ENCODE peak calls at places on chromosomes 2 and 18, in six cellular contexts. E is H1, J is transverse colon, G is spleen, O is breast epithelium, F is IMR-90. A is an unnamed sample.

GRCh38 chr2:168137510-168138180 is 109.8 kb downstream of the STK39 start:
- DNase-seq in E (no peak), J (no peak), G (no peak), O (no peak), F (no peak), A (no peak)

GRCh38 chr2:1731512-1731962 is 12.8 kb downstream of the PXDN start:
- DNase-seq in E (no peak), J (peak), G (no peak), O (no peak), F (peak), A (no peak)

GRCh38 chr18:3910507-3910906 is 460.5 kb downstream of the TGIF1 start:
- DNase-seq in E (no peak), J (no peak), G (no peak), O (no peak), F (peak), A (no peak)

GRCh38 chr2:109311771-109312170 is 182.8 kb downstream of the SH3RF3 start:
- DNase-seq in E (no peak), J (no peak), G (no peak), O (no peak), F (peak), A (no peak)

GRCh38 chr2:137348301-137348700 is 583.0 kb downstream of the THSD7B start:
- DNase-seq in E (no peak), J (no peak), G (no peak), O (no peak), F (no peak), A (no peak)

GRCh38 chr2:41853427-41854191 is 194.2 kb upstream of the PKDCC start:
- DNase-seq in E (peak), J (peak), G (no peak), O (no peak), F (peak), A (peak)

GRCh38 chr2:86807462-86808275 is 17.0 kb upstream of the CD8A start:
- DNase-seq in E (peak), J (peak), G (peak), O (no peak), F (no peak), A (peak)

GRCh38 chr2:238669581-238670340 is 178.1 kb upstream of the TWIST2 start:
- DNase-seq in E (no peak), J (no peak), G (no peak), O (no peak), F (no peak), A (no peak)

GRCh38 chr18:49072524-49072934 is 121.8 kb upstream of the SMAD7 start:
- DNase-seq in E (no peak), J (no peak), G (no peak), O (no peak), F (peak), A (peak)

GRCh38 chr2:229601396-229601795 is 113.0 kb downstream of the DNER start:
- DNase-seq in E (no peak), J (no peak), G (no peak), O (no peak), F (no peak), A (no peak)

GRCh38 chr18:37537868-37538525 is 27.6 kb downstream of the CELF4 start:
- DNase-seq in E (peak), J (peak), G (peak), O (peak), F (peak), A (peak)

GRCh38 chr2:67565761-67566160 is 168.6 kb downstream of the ETAA1 start:
- DNase-seq in E (no peak), J (no peak), G (no peak), O (no peak), F (peak), A (no peak)

GRCh38 chr2:179692610-179693009 is 168.8 kb downstream of the ZNF385B start:
- DNase-seq in E (no peak), J (no peak), G (no peak), O (no peak), F (peak), A (no peak)

GRCh38 chr2:15142069-15142689 is 419.0 kb downstream of the NBAS start:
- DNase-seq in E (no peak), J (peak), G (peak), O (peak), F (peak), A (no peak)

GRCh38 chr18:5295981-5296705 is 617 bp upstream of the ZBTB14 start:
- DNase-seq in E (peak), J (peak), G (peak), O (peak), F (peak), A (peak)

GRCh38 chr18:5295231-5295920 is at the start of gene ZBTB14:
- DNase-seq in E (peak), J (peak), G (peak), O (peak), F (peak), A (peak)

GRCh38 chr18:5294113-5294617 is 1.4 kb downstream of the ZBTB14 start:
- DNase-seq in E (no peak), J (peak), G (no peak), O (peak), F (peak), A (peak)

GRCh38 chr18:5296706-5297320 is 1.3 kb upstream of the ZBTB14 start:
- DNase-seq in E (peak), J (peak), G (peak), O (peak), F (peak), A (peak)

DNA sequence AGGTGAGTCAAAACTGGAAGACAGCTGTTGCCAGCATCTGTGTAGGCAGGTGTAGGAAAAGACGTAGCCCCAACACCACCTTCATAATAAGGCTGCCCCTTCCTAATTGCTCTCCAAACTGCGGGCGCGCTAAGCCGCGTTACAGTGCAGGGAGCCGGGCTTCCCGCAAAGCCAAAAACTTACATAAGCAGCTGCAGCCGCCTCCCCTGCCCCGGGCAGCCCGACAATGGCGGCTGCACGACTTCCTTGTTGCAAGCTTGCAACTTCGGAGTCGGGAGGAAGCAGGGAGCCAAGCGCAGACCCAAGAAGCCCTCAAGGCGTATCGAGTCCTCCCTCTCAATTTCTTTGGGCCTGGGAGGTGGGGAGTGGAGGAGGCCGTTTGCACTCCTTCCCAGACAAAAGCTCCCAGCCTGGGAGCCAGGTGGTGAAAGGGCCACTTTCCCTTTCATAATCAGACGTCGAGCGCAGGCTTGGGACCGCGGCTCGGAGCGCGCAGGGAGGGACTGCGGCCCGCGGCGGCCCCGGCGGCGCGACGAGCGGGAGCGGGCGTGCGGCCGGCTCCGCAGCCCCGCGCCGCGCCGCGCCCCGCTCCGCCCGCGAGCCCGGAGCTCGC is 802 bp downstream of the ZBTB14 start:
- DNase-seq in E (peak), J (peak), G (peak), O (no peak), F (peak), A (peak)
- TF ChIP-seq POLR2A in E (peak), J (peak), G (no peak), O (no peak), F (no peak), A (peak)

DNA sequence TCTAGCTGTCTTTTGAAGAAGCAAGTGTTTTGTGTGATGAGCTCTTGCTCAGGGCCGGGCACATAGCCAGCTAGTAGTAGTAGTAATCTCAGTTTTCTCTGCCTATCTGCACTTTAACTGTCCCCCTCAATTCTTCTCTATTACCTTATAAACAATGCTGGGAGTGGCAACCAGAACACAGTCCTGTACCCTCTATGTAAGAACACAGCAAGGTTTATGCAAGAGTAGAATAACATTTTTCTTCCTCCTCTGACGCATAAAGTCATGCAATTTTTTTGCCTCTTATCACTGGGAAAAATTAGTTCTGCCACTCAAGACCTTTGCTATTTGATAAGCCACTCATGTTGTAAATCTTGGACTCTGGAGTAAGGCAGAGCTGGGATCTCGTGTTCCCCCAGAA is 200.7 kb upstream of the SOX11 start:
- DNase-seq in E (no peak), J (no peak), G (no peak), O (no peak), F (no peak), A (no peak)
- TF ChIP-seq POLR2A in E (no peak), J (no peak), G (no peak), O (no peak), F (no peak), A (no peak)

GRCh38 chr2:227163998-227164744 is at the start of the genes COL4A3 and COL4A4:
- DNase-seq in E (peak), J (peak), G (peak), O (peak), F (no peak), A (peak)
- TF ChIP-seq POLR2A in E (no peak), J (no peak), G (no peak), O (no peak), F (no peak), A (no peak)

GRCh38 chr2:121075006-121075545 is 209.9 kb downstream of the TFCP2L1 start:
- DNase-seq in E (peak), J (peak), G (no peak), O (no peak), F (peak), A (peak)
- TF ChIP-seq POLR2A in E (peak), J (no peak), G (no peak), O (no peak), F (peak), A (peak)

GRCh38 chr2:55610954-55611743 is 6.3 kb downstream of the PPP4R3B start:
- DNase-seq in E (no peak), J (no peak), G (no peak), O (no peak), F (no peak), A (no peak)
- TF ChIP-seq POLR2A in E (no peak), J (no peak), G (no peak), O (no peak), F (no peak), A (no peak)

GRCh38 chr2:219420687-219421086 is 2.5 kb downstream of the DES start:
- DNase-seq in E (no peak), J (no peak), G (no peak), O (no peak), F (no peak), A (no peak)

GRCh38 chr2:219418155-219418569 is at the start of gene DES:
- DNase-seq in E (no peak), J (peak), G (no peak), O (no peak), F (no peak), A (no peak)

GRCh38 chr2:219418570-219419189 is 503 bp downstream of the DES start:
- DNase-seq in E (no peak), J (no peak), G (no peak), O (no peak), F (no peak), A (no peak)

GRCh38 chr2:219421323-219421722 is 3.1 kb downstream of the DES start:
- DNase-seq in E (no peak), J (no peak), G (no peak), O (no peak), F (no peak), A (no peak)

DNA sequence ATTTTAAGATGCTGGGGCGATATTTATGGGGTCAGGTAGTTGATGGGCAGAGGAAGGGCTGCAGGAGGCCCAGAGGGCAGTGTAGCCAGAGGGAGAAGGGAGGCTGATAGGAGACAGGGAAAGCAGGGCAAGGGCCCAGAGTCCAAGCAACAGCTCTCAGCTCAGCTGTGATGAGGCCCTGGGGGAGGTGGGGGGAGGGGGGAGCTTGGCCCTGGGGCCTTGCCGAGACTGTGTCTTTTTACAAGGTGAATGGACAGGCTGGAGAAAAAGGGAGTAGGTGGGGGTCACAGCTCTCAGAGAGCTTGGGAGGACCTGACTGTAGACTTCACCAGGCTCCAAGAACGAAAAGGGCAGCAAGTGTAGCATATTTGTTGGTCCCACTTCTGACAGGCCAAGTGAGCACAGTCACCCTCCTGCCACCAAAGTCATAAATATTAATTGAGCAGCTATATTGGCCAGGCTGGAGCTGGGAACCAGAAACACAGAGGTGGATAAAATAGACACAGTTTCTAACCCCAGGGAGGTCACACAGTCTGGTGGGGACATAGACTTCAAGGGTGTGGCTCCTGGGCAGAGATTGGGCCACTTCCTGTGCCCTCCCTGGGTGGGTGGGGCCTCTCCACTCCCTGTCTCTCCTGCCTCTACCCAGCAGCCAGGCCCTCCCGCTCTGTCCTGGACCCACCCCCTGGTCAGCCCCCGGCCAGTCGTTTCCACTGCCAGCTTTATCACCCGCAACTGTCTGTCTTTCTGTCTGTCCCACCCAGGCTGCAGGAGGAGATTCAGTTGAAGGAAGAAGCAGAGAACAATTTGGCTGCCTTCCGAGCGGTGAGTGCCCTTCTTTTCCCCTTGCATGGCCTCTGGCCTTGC is 1.4 kb downstream of the DES start:
- DNase-seq in E (no peak), J (no peak), G (no peak), O (no peak), F (no peak), A (no peak)
- TF ChIP-seq POLR2A in E (no peak), J (no peak), G (no peak), O (no peak), F (no peak), A (no peak)

DNA sequence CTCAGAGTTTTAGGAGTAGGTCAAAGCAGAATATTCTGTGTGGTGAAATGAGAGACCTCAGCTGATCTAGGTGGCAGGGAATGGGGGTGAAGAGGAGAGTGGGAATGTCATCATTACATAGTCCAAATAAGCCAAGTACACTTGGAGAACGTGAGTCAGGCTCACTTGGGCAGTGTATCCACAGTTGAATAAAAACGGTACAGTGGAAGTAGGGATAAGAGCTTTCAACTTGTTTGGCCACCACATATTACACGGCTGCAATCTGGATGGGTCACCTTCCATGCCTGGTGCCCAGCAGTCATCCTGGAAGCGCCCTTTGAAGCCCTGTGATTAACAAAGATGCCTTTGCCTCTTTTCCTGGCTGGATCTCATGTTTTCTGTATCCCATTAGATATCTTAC is 28.6 kb downstream of the MIB1 start:
- DNase-seq in E (no peak), J (no peak), G (no peak), O (no peak), F (no peak), A (no peak)
- TF ChIP-seq POLR2A in E (no peak), J (no peak), G (no peak), O (no peak), F (no peak), A (no peak)

GRCh38 chr2:30147715-30148611 is 1.2 kb downstream of the YPEL5 start:
- DNase-seq in E (peak), J (peak), G (peak), O (peak), F (peak), A (peak)

GRCh38 chr2:30145826-30146336 is 926 bp upstream of the YPEL5 start:
- DNase-seq in E (no peak), J (no peak), G (no peak), O (no peak), F (no peak), A (no peak)

GRCh38 chr2:30147196-30147714 is 448 bp downstream of the YPEL5 start:
- DNase-seq in E (no peak), J (no peak), G (peak), O (no peak), F (no peak), A (no peak)

GRCh38 chr2:30148850-30149249 is 2.0 kb downstream of the YPEL5 start:
- DNase-seq in E (no peak), J (no peak), G (no peak), O (no peak), F (no peak), A (peak)

DNA sequence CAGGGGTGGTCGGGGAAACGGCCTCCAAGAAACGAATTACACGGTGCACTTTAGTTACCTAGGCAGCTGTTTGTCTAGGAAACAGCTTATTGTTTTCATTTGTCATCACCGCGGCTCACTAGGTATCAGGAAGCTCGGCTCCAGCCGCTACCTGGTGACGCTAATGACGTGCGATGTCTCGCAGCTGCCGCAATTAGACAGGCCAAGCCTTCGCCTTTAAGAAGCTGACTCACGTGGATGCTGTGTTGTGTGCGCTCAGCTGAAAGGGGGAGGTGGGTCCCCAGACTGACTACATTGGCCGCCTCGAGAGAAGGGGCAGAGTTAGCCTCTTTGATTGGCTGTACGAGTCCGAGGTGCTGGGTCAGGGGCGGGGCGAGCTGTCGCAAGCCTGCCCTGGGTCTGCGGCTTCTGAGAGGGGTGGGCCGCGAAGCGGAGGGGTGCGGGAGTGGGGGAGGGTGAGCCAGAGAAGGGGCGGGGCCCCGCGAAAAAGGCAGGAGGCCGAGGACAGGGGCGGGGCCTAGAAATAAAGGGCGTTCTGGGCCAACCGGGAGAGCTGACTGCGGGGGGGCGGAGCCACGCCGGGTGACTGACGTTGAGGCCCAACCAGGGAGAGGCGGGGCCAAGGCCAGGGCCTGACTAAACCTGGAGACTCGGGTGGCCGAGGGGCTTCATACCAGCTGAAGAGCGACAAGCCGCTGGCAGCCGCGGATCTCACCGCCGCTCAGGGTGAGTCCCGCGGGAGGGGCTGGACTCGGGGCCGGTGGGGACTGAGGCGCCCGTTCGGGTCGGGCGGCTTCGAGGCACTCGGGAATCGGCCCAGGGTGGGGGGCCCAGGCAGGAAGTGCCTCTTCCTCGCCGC is at the start of gene YPEL5:
- DNase-seq in E (peak), J (peak), G (peak), O (peak), F (peak), A (peak)
- TF ChIP-seq POLR2A in E (peak), J (peak), G (peak), O (peak), F (peak), A (peak)

DNA sequence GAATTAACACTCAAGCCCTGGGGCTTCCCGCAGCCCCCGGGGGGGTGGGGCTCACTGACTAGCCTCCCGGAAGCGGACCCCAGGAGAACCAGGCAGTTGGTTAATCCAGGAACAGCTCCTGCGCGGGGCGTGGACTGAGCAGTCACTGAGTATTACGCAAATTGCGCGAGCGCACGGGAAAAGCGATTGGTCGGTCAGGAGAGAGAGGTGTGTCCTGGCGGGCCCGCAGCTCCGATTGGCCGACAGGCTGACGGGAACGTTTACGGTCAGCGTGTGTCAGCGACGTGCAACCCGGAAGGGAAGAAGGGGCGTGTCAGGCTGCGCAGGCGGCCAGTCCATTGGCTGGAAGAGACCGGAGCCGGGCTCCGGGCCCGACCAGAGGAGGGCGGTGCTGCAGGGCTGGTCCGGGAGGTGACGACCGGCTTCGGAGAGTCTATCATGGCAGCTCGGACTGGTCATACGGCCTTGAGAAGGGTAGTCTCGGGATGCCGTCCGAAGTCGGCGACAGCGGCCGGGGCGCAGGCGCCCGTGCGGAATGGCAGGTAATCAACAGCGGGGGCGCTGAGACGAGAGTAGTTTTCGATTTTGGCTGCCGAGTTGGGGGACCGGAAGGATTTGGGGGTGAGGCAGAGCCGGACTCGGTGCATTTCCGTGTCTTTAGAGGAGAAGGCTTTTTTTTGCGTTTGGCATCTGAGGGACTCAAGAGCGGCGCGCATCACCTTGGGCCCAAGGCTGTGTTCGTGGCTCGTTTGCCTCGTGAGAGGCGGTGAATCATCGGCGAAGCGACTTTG is at the start of gene COQ10B:
- DNase-seq in E (peak), J (peak), G (peak), O (peak), F (peak), A (peak)
- TF ChIP-seq POLR2A in E (peak), J (peak), G (peak), O (peak), F (peak), A (peak)